ENCODE peak calls at places on chromosomes 3 and 15, in nine cellular contexts. One of them, this sample, is unnamed.
A peak's percentile ranks its signal among the peaks of the same experiment; 100 is the strongest.

GRCh38 chr15:62775932-62776331 is 266.6 kb upstream of the TPM1 start:
- DNase-seq in foreskin melanocyte: no peak
- DNase-seq in cardiac fibroblast: no peak
- DNase-seq in hepatocyte: no peak
- DNase-seq in aorta: no peak
- DNase-seq in T follicular helper cell: no peak
- DNase-seq in stimulated activated CD4-positive, alpha-beta T cell treated with anti-CD3 and anti-CD28 coated beads, TNF-alpha, amount 100 ng/mL, for 24 hours: no peak
- DNase-seq in IMR-90: no peak
- DNase-seq in AG08395: no peak
- DNase-seq in this sample: no peak

GRCh38 chr3:104909188-104909587 is 457.5 kb upstream of the ALCAM start:
- DNase-seq in aorta: no peak
- DNase-seq in stimulated activated CD4-positive, alpha-beta T cell treated with anti-CD3 and anti-CD28 coated beads, TNF-alpha, amount 100 ng/mL, for 24 hours: no peak
- DNase-seq in cardiac fibroblast: peak; percentile 48
- DNase-seq in AG08395: peak; percentile 33
- DNase-seq in foreskin melanocyte: peak; percentile 48
- DNase-seq in T follicular helper cell: no peak
- DNase-seq in hepatocyte: peak; percentile 19
- DNase-seq in IMR-90: peak; percentile 92
- DNase-seq in this sample: no peak

GRCh38 chr3:100023150-100023549 is 91.2 kb downstream of the FILIP1L start:
- DNase-seq in foreskin melanocyte: no peak
- DNase-seq in T follicular helper cell: no peak
- DNase-seq in IMR-90: peak; percentile 14
- DNase-seq in cardiac fibroblast: peak; percentile 48
- DNase-seq in aorta: no peak
- DNase-seq in stimulated activated CD4-positive, alpha-beta T cell treated with anti-CD3 and anti-CD28 coated beads, TNF-alpha, amount 100 ng/mL, for 24 hours: no peak
- DNase-seq in AG08395: peak; percentile 51
- DNase-seq in hepatocyte: no peak
- DNase-seq in this sample: no peak

GRCh38 chr3:157913052-157913451 is 193.2 kb downstream of the SHOX2 start:
- DNase-seq in T follicular helper cell: no peak
- DNase-seq in stimulated activated CD4-positive, alpha-beta T cell treated with anti-CD3 and anti-CD28 coated beads, TNF-alpha, amount 100 ng/mL, for 24 hours: no peak
- DNase-seq in IMR-90: peak; percentile 28
- DNase-seq in aorta: no peak
- DNase-seq in cardiac fibroblast: no peak
- DNase-seq in hepatocyte: no peak
- DNase-seq in foreskin melanocyte: no peak
- DNase-seq in AG08395: no peak
- DNase-seq in this sample: no peak

GRCh38 chr3:118501152-118501551 is 533.5 kb downstream of the IGSF11 start:
- DNase-seq in hepatocyte: peak; percentile 43
- DNase-seq in AG08395: no peak
- DNase-seq in aorta: no peak
- DNase-seq in stimulated activated CD4-positive, alpha-beta T cell treated with anti-CD3 and anti-CD28 coated beads, TNF-alpha, amount 100 ng/mL, for 24 hours: no peak
- DNase-seq in cardiac fibroblast: peak; percentile 18
- DNase-seq in foreskin melanocyte: no peak
- DNase-seq in IMR-90: no peak
- DNase-seq in T follicular helper cell: no peak
- DNase-seq in this sample: no peak

GRCh38 chr15:34606545-34606944 is 23.1 kb upstream of the GOLGA8B start:
- DNase-seq in IMR-90: peak; percentile 55
- DNase-seq in cardiac fibroblast: no peak
- DNase-seq in foreskin melanocyte: no peak
- DNase-seq in T follicular helper cell: no peak
- DNase-seq in aorta: no peak
- DNase-seq in hepatocyte: no peak
- DNase-seq in AG08395: no peak
- DNase-seq in stimulated activated CD4-positive, alpha-beta T cell treated with anti-CD3 and anti-CD28 coated beads, TNF-alpha, amount 100 ng/mL, for 24 hours: no peak
- DNase-seq in this sample: no peak

GRCh38 chr15:63933522-63933921 is 99.8 kb upstream of the HERC1 start:
- DNase-seq in hepatocyte: no peak
- DNase-seq in T follicular helper cell: no peak
- DNase-seq in stimulated activated CD4-positive, alpha-beta T cell treated with anti-CD3 and anti-CD28 coated beads, TNF-alpha, amount 100 ng/mL, for 24 hours: no peak
- DNase-seq in foreskin melanocyte: no peak
- DNase-seq in aorta: no peak
- DNase-seq in IMR-90: peak; percentile 24
- DNase-seq in cardiac fibroblast: no peak
- DNase-seq in AG08395: no peak
- DNase-seq in this sample: no peak

GRCh38 chr3:54696313-54696712 is 231.5 kb downstream of the LRTM1 start:
- DNase-seq in foreskin melanocyte: no peak
- DNase-seq in IMR-90: no peak
- DNase-seq in hepatocyte: peak; percentile 9
- DNase-seq in stimulated activated CD4-positive, alpha-beta T cell treated with anti-CD3 and anti-CD28 coated beads, TNF-alpha, amount 100 ng/mL, for 24 hours: no peak
- DNase-seq in aorta: no peak
- DNase-seq in cardiac fibroblast: no peak
- DNase-seq in AG08395: no peak
- DNase-seq in T follicular helper cell: no peak
- DNase-seq in this sample: no peak

GRCh38 chr3:184241447-184242296 is 7.1 kb downstream of the ALG3 start:
- DNase-seq in hepatocyte: peak; percentile 63
- DNase-seq in foreskin melanocyte: no peak
- DNase-seq in aorta: no peak
- DNase-seq in AG08395: no peak
- DNase-seq in IMR-90: peak; percentile 21
- DNase-seq in T follicular helper cell: no peak
- DNase-seq in cardiac fibroblast: peak; percentile 64
- DNase-seq in stimulated activated CD4-positive, alpha-beta T cell treated with anti-CD3 and anti-CD28 coated beads, TNF-alpha, amount 100 ng/mL, for 24 hours: no peak
- DNase-seq in this sample: no peak

GRCh38 chr15:41568350-41569017 is 9.5 kb downstream of the TYRO3 start:
- DNase-seq in stimulated activated CD4-positive, alpha-beta T cell treated with anti-CD3 and anti-CD28 coated beads, TNF-alpha, amount 100 ng/mL, for 24 hours: no peak
- DNase-seq in IMR-90: peak; percentile 37
- DNase-seq in aorta: no peak
- DNase-seq in foreskin melanocyte: peak; percentile 92
- DNase-seq in cardiac fibroblast: peak; percentile 90
- DNase-seq in T follicular helper cell: no peak
- DNase-seq in hepatocyte: peak; percentile 90
- DNase-seq in AG08395: no peak
- DNase-seq in this sample: no peak

GRCh38 chr3:186425788-186426730 is 64.0 kb upstream of the DGKG start:
- DNase-seq in foreskin melanocyte: no peak
- DNase-seq in aorta: no peak
- DNase-seq in T follicular helper cell: no peak
- DNase-seq in IMR-90: peak; percentile 75
- DNase-seq in hepatocyte: peak; percentile 43
- DNase-seq in AG08395: peak; percentile 48
- DNase-seq in cardiac fibroblast: peak; percentile 59
- DNase-seq in stimulated activated CD4-positive, alpha-beta T cell treated with anti-CD3 and anti-CD28 coated beads, TNF-alpha, amount 100 ng/mL, for 24 hours: no peak
- DNase-seq in this sample: peak; percentile 13

This sample was measured in GOT3.